ENCODE peak calls at places on chromosomes 16 and 17, in five cellular contexts. One of them, this sample, is unnamed.

GRCh38 chr16:85870159-85870558 is 28.8 kb upstream of the IRF8 start:
- DNase-seq in PC-3: no peak
- DNase-seq in lung: no peak
- DNase-seq in left ventricle myocardium superior: peak; percentile 56
- DNase-seq in NAMALWA: no peak
- DNase-seq in this sample: peak; percentile 61

GRCh38 chr16:26137956-26138355 is 446.2 kb downstream of the HS3ST4 start:
- DNase-seq in left ventricle myocardium superior: no peak
- DNase-seq in PC-3: no peak
- DNase-seq in NAMALWA: no peak
- DNase-seq in lung: no peak
- DNase-seq in this sample: no peak

GRCh38 chr16:2810651-2811050 is 6.4 kb upstream of the PRSS21 start:
- DNase-seq in lung: no peak
- DNase-seq in left ventricle myocardium superior: no peak
- DNase-seq in PC-3: no peak
- DNase-seq in NAMALWA: no peak
- DNase-seq in this sample: no peak

GRCh38 chr16:85092851-85093250 is 19.4 kb downstream of the CIBAR2 start:
- DNase-seq in PC-3: no peak
- DNase-seq in lung: no peak
- DNase-seq in NAMALWA: no peak
- DNase-seq in left ventricle myocardium superior: no peak
- DNase-seq in this sample: no peak

GRCh38 chr17:80785477-80786178 is 206.0 kb upstream of the CHMP6 start:
- DNase-seq in PC-3: no peak
- DNase-seq in lung: peak; percentile 55
- DNase-seq in left ventricle myocardium superior: no peak
- DNase-seq in NAMALWA: no peak
- DNase-seq in this sample: no peak

GRCh38 chr16:67525176-67525860 is 3.3 kb upstream of the RIPOR1 start:
- DNase-seq in left ventricle myocardium superior: no peak
- DNase-seq in NAMALWA: peak; percentile 14
- DNase-seq in lung: no peak
- DNase-seq in PC-3: no peak
- DNase-seq in this sample: peak; percentile 47

GRCh38 chr17:57110579-57111367 is 25.7 kb downstream of the AKAP1 start:
- DNase-seq in PC-3: no peak
- DNase-seq in NAMALWA: no peak
- DNase-seq in left ventricle myocardium superior: peak; percentile 67
- DNase-seq in lung: no peak
- DNase-seq in this sample: no peak

GRCh38 chr17:56367381-56367780 is 214.1 kb downstream of the ANKFN1 start:
- DNase-seq in left ventricle myocardium superior: no peak
- DNase-seq in PC-3: no peak
- DNase-seq in lung: no peak
- DNase-seq in NAMALWA: no peak
- DNase-seq in this sample: peak; percentile 74